ENCODE peak calls at places on chromosomes 1 and 21, in seven cellular contexts. N, S, Q, Y, U, X and E are unnamed samples.

GRCh38 chr1:16013908-16014258 is 4.0 kb downstream of the HSPB7 start:
- DNase-seq in N (no peak), S (no peak), Q (no peak), Y (no peak), U (no peak), X (no peak), E (no peak)

GRCh38 chr1:183876284-183876683 is 71.4 kb downstream of the RGL1 start:
- DNase-seq in N (no peak), S (no peak), Q (no peak), Y (no peak), U (no peak), X (no peak), E (no peak)

GRCh38 chr1:201916649-201917249 is 28.1 kb downstream of the SHISA4 start:
- DNase-seq in N (no peak), S (no peak), Q (peak), Y (no peak), U (peak), X (no peak), E (peak)

GRCh38 chr1:169484683-169485426 is 889 bp downstream of the SLC19A2 start:
- DNase-seq in N (peak), S (no peak), Q (peak), Y (peak), U (peak), X (peak), E (peak)

GRCh38 chr1:178724734-178725602 is at the start of gene RALGPS2:
- DNase-seq in N (peak), S (peak), Q (peak), Y (peak), U (peak), X (peak), E (peak)

GRCh38 chr1:41356752-41357151 is 4.5 kb upstream of the FOXO6 start:
- DNase-seq in N (no peak), S (no peak), Q (no peak), Y (no peak), U (no peak), X (no peak), E (no peak)

GRCh38 chr21:42189860-42190491 is 29.0 kb upstream of the ABCG1 start:
- DNase-seq in N (no peak), S (no peak), Q (no peak), Y (no peak), U (no peak), X (no peak), E (no peak)

GRCh38 chr1:180250499-180250770 is 20.4 kb downstream of the LHX4 start:
- DNase-seq in N (no peak), S (no peak), Q (no peak), Y (no peak), U (no peak), X (no peak), E (no peak)

GRCh38 chr1:39955547-39956539 is 898 bp downstream of the MFSD2A start:
- DNase-seq in N (peak), S (peak), Q (peak), Y (peak), U (peak), X (peak), E (no peak)